ENCODE peak calls at places on chromosome 9, in four cellular contexts. N is SK-N-SH, C is HepG2, D is GM12878. S is an unnamed sample.

GRCh38 chr9:94056442-94056974 is 27.8 kb upstream of the PTPDC1 start:
- DNase-seq in C (no peak), N (no peak), D (no peak), S (no peak)

GRCh38 chr9:137493163-137494103 is 34.3 kb upstream of the NSMF start:
- DNase-seq in C (no peak), D (no peak), N (no peak), S (no peak)

GRCh38 chr9:84668204-84669007 is 1.1 kb upstream of the NTRK2 start:
- DNase-seq in D (no peak), C (no peak), N (peak), S (no peak)

GRCh38 chr9:99828417-99829176 is 6.9 kb downstream of the NR4A3 start:
- DNase-seq in N (no peak), D (no peak), C (no peak), S (no peak)

GRCh38 chr9:133377721-133378216 is 1.6 kb downstream of the STKLD1 start:
- DNase-seq in C (peak), N (no peak), D (no peak), S (no peak)

GRCh38 chr9:134193912-134194535 is 29.7 kb upstream of the RNU6ATAC start:
- DNase-seq in C (no peak), N (peak), D (no peak), S (no peak)

GRCh38 chr9:79817469-79818004 is 245.8 kb downstream of the TLE4 start:
- DNase-seq in D (no peak), N (no peak), C (no peak), S (no peak)

GRCh38 chr9:23321049-23321448 is 505.0 kb downstream of the ELAVL2 start:
- DNase-seq in D (no peak), C (no peak), N (no peak), S (no peak)

GRCh38 chr9:69675563-69675962 is 3.4 kb upstream of the APBA1 start:
- DNase-seq in C (no peak), N (no peak), D (no peak), S (no peak)

GRCh38 chr9:85433046-85433445 is 308.7 kb downstream of the AGTPBP1 start:
- DNase-seq in C (no peak), N (no peak), D (no peak), S (no peak)

GRCh38 chr9:3528466-3528865 is 2.7 kb upstream of the RFX3 start:
- DNase-seq in D (peak), C (no peak), N (no peak), S (peak)

GRCh38 chr9:34381323-34381722 is 4.6 kb upstream of the MYORG start:
- DNase-seq in D (no peak), N (no peak), C (no peak), S (no peak)

GRCh38 chr9:450057-450456 is 235.4 kb downstream of the DOCK8 start:
- DNase-seq in C (no peak), D (no peak), N (no peak), S (no peak)

GRCh38 chr9:34382879-34383278 is 6.2 kb upstream of the MYORG start:
- DNase-seq in N (no peak), D (no peak), C (no peak), S (no peak)

GRCh38 chr9:115606851-115607250 is 488.9 kb upstream of the TNC start:
- DNase-seq in D (no peak), N (no peak), C (no peak), S (no peak)

GRCh38 chr9:132486706-132487350 is 76.8 kb downstream of the CFAP77 start:
- DNase-seq in C (no peak), N (peak), D (no peak), S (no peak)

GRCh38 chr9:673264-673965 is 168.1 kb upstream of the DMRT1 start:
- DNase-seq in N (no peak), D (no peak), C (peak), S (no peak)

GRCh38 chr9:101648493-101648892 is 53.7 kb upstream of the PPP3R2 start:
- DNase-seq in C (no peak), D (no peak), N (no peak), S (no peak)

GRCh38 chr9:33375841-33376321 is 26.5 kb downstream of the AQP7 start:
- DNase-seq in N (no peak), D (no peak), C (no peak), S (peak)

GRCh38 chr9:126754436-126755324 is 50.2 kb upstream of the ZBTB43 start:
- DNase-seq in D (no peak), N (no peak), C (no peak), S (no peak)
- TF ChIP-seq NFIC in D (no peak), N (no peak), C (no peak), S (no peak)

GRCh38 chr9:135213566-135213965 is 126.1 kb downstream of the OLFM1 start:
- DNase-seq in D (no peak), N (no peak), C (no peak), S (no peak)
- TF ChIP-seq NFIC in D (no peak), N (no peak), C (no peak), S (no peak)

GRCh38 chr9:87882627-87883026 is at the start of gene SPATA31E1:
- DNase-seq in D (no peak), N (no peak), C (no peak), S (no peak)
- TF ChIP-seq NFIC in D (no peak), N (no peak), C (no peak), S (no peak)

DNA sequence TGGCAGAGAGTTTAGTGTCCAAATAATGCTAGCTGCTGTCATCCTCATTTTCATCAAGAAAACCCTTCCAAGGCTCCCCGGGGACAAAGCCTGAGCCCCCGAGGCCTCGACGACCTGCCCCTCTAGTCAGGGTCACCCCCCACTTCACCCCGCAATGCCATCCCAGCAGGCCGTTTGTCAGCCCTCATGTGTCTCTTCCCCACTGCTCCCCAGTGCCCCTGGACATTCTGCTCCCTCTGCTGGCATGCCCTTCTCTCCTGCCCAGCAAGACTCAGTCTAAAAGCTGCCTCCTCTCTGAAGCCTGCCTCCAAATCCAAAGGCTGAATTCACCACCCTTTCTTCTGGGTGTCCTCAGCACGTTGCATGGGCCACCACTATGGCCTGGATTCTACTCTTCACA is 59.3 kb downstream of the PAX5 start:
- DNase-seq in C (no peak), N (no peak), D (no peak), S (no peak)
- TF ChIP-seq NFIC in C (no peak), N (no peak), D (no peak), S (no peak)

GRCh38 chr9:113875917-113876805 is at the start of gene ZNF618:
- DNase-seq in N (peak), C (no peak), D (no peak), S (peak)
- TF ChIP-seq NFIC in N (no peak), C (no peak), D (no peak), S (no peak)

GRCh38 chr9:117092582-117092981 is 322.3 kb downstream of the ASTN2 start:
- DNase-seq in D (no peak), C (no peak), N (no peak), S (no peak)
- TF ChIP-seq NFIC in D (no peak), C (no peak), N (no peak), S (no peak)

GRCh38 chr9:129221979-129222635 is 44.0 kb upstream of the IER5L start:
- DNase-seq in C (no peak), D (no peak), N (no peak), S (no peak)

GRCh38 chr9:129218918-129219317 is 40.9 kb upstream of the IER5L start:
- DNase-seq in D (no peak), C (no peak), N (no peak), S (no peak)

GRCh38 chr9:129220771-129221170 is 42.7 kb upstream of the IER5L start:
- DNase-seq in C (no peak), D (no peak), N (no peak), S (no peak)

GRCh38 chr9:129222691-129223218 is 44.7 kb upstream of the IER5L start:
- DNase-seq in C (no peak), D (no peak), N (no peak), S (no peak)

DNA sequence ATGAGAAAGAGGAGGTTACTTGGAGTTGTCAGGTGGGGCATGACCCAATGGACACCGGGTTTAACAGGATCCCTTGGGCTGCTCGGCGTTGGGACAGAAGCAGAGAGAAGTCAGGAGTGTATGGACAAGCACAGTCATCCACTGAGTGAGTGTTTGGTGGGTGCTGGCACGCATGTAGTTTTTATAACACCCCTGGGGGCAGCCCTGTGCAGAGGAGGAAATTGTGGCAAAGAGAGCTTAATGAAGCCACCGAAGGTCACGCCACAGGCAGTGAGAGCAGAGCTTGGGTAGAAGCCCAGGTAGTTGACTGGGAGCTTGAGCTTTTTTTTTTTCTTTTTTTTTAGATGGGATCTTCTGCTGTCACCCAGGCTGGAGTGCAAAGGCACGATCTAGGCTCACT is 43.2 kb upstream of the IER5L start:
- DNase-seq in D (no peak), N (no peak), C (no peak), S (no peak)
- TF ChIP-seq NFIC in D (no peak), N (no peak), C (no peak), S (no peak)

DNA sequence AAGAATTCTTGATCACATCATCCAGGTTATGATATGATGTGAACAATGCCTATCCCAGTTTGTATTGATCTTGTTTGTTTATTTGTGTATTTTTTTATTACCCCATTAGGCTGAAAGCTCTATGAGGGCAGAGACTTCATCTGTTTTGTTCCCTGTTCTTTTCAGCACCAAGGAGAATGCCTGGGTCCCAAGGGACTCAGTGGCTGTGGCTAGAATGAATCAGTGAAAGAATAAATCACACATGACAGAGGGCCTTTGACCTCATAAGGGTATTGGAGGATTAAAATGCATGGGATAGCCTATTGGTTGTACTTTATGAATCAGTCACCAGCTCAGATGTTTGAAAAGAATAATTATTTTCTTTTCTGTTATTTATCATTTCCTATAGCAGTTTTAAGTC is 292.2 kb downstream of the GAS1 start:
- DNase-seq in C (no peak), N (no peak), D (no peak), S (no peak)
- TF ChIP-seq NFIC in C (no peak), N (no peak), D (no peak), S (no peak)

GRCh38 chr9:92507496-92507895 is 25.2 kb upstream of the ASPN start:
- DNase-seq in D (no peak), N (peak), C (no peak), S (no peak)
- TF ChIP-seq NFIC in D (no peak), N (no peak), C (no peak), S (no peak)

DNA sequence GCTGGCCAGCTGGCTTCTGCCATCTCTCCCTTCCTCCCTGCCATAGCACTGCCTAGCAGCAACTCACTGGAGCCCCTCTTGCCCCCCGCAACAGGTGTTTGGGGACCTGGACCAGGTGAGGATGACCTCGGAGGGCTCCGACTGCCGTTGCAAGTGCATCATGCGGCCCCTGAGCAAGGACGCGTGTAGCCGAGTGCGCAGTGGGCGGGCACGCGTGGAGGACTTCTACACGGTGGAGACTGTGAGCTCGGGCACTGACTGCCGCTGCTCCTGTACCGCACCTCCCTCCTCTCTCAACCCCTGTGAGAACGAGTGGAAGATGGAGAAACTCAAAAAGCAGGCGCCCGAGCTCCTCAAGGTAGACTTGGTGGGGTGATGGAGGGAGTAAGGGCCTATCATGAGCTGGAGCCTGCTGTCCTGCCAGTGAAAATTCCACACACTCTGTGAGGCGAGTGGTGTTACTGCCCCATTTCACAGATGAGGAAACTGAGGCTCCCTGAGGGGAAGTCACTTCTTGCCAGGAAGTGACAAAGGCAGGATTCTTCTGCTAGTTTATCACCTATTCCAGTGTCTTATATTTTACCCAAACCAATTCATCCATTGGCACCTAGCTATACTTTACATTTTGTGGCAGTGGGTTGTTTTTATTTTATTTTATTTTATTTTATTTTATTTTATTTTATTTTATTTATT is 10.1 kb downstream of the OLFML2A start:
- DNase-seq in N (peak), C (no peak), D (no peak), S (no peak)
- TF ChIP-seq NFIC in N (no peak), C (no peak), D (no peak), S (no peak)